ENCODE peak calls at places on chromosomes 11 and 22, in nine cellular contexts. G is hepatocyte, Z is HuH-7, D is NCI-H1105, U is right cardiac atrium, L is lung microvascular endothelial cell, W is astrocyte of the cerebellum, I is NCI-H1092, Q is adrenal gland. N is an unnamed sample.

GRCh38 chr22:44455151-44455962 is 42.7 kb downstream of the RTL6 start:
- DNase-seq in W (no peak), U (no peak), I (no peak), L (no peak), D (no peak), Z (no peak), Q (no peak), G (no peak), N (no peak)

GRCh38 chr11:75471134-75471943 is 38.3 kb upstream of the KLHL35 start:
- DNase-seq in I (no peak), Z (no peak), G (no peak), U (no peak), W (no peak), D (no peak), Q (no peak), L (no peak), N (no peak)

GRCh38 chr11:57493507-57494503 is 21.7 kb downstream of the SLC43A1 start:
- DNase-seq in I (peak; percentile 42), D (peak; percentile 70), W (no peak), L (peak; percentile 67), G (peak; percentile 87), Z (peak; percentile 99), Q (no peak), U (peak; percentile 78), N (peak; percentile 95)

GRCh38 chr22:31055322-31056159 is 25.6 kb upstream of the SMTN start:
- DNase-seq in W (peak; percentile 93), Q (peak; percentile 67), I (peak; percentile 43), L (peak; percentile 89), G (peak; percentile 98), D (no peak), U (peak; percentile 95), Z (peak; percentile 96), N (peak; percentile 86)

GRCh38 chr11:134589155-134589554 is 177.1 kb upstream of the B3GAT1 start:
- DNase-seq in G (no peak), I (no peak), D (no peak), U (no peak), Q (no peak), W (no peak), Z (no peak), L (no peak), N (no peak)

GRCh38 chr11:118304809-118305248 is 299 bp downstream of the CD3E start:
- DNase-seq in G (no peak), I (no peak), Q (no peak), L (no peak), U (no peak), W (no peak), Z (no peak), D (no peak), N (no peak)

GRCh38 chr11:134944986-134945385 is 532.9 kb upstream of the B3GAT1 start:
- DNase-seq in Z (no peak), W (no peak), G (no peak), D (no peak), Q (no peak), L (no peak), I (no peak), U (no peak), N (no peak)

GRCh38 chr11:44601471-44602370 is 36.3 kb downstream of the CD82 start:
- DNase-seq in D (no peak), G (peak; percentile 32), U (peak; percentile 49), L (no peak), Q (no peak), Z (no peak), I (no peak), W (no peak), N (no peak)

GRCh38 chr11:58059011-58059358 is 28.2 kb downstream of the OR6Q1 start:
- DNase-seq in D (no peak), W (peak; percentile 68), U (no peak), G (peak; percentile 67), Q (no peak), Z (no peak), I (no peak), L (peak; percentile 18), N (peak; percentile 96)

GRCh38 chr11:25535462-25535861 is 796.5 kb upstream of the ANO3 start:
- DNase-seq in Z (no peak), Q (peak; percentile 40), G (no peak), L (no peak), U (peak; percentile 43), W (no peak), I (no peak), D (no peak), N (no peak)

GRCh38 chr22:28034145-28034759 is 115.2 kb upstream of the PITPNB start:
- DNase-seq in D (no peak), G (no peak), W (no peak), Q (no peak), Z (no peak), L (no peak), I (no peak), U (no peak), N (no peak)

GRCh38 chr11:73331138-73331916 is 23.3 kb downstream of the ARHGEF17 start:
- DNase-seq in U (peak; percentile 62), Q (no peak), Z (peak; percentile 91), G (peak; percentile 88), L (peak; percentile 72), D (no peak), W (no peak), I (no peak), N (peak; percentile 92)

GRCh38 chr22:35349704-35350538 is 31.0 kb upstream of the HMOX1 start:
- DNase-seq in Z (no peak), Q (peak; percentile 64), U (no peak), W (no peak), D (peak; percentile 70), L (no peak), I (peak; percentile 44), G (peak; percentile 69), N (no peak)

GRCh38 chr11:21615871-21616270 is 577.0 kb upstream of the ANO5 start:
- DNase-seq in G (no peak), D (no peak), I (no peak), Q (no peak), W (no peak), L (no peak), U (no peak), Z (no peak), N (no peak)

GRCh38 chr11:47020793-47021624 is 84.4 kb downstream of the CSTPP1 start:
- DNase-seq in G (no peak), Z (no peak), W (no peak), D (no peak), I (no peak), Q (no peak), L (no peak), U (no peak), N (no peak)

GRCh38 chr22:35612903-35613302 is 4.2 kb downstream of the MB start:
- DNase-seq in Z (no peak), L (no peak), W (no peak), G (no peak), I (no peak), D (no peak), U (peak; percentile 77), Q (no peak), N (no peak)

GRCh38 chr11:80167766-80168165 is 726.9 kb upstream of the TENM4 start:
- DNase-seq in D (no peak), W (no peak), G (no peak), I (no peak), Q (no peak), U (no peak), L (no peak), Z (no peak), N (peak; percentile 66)

GRCh38 chr22:43796567-43796966 is 15.5 kb downstream of the EFCAB6 start:
- DNase-seq in W (no peak), Q (no peak), Z (peak; percentile 17), I (no peak), U (no peak), D (no peak), G (peak; percentile 75), L (no peak), N (peak; percentile 54)

GRCh38 chr11:34250732-34251639 is 106.8 kb downstream of the ABTB2 start:
- DNase-seq in L (peak; percentile 1), U (peak; percentile 88), Q (no peak), W (no peak), G (peak; percentile 18), Z (no peak), D (no peak), I (no peak), N (peak; percentile 33)

GRCh38 chr11:28616160-28616559 is 508.0 kb downstream of the METTL15 start:
- DNase-seq in G (no peak), W (no peak), D (no peak), Z (no peak), Q (no peak), L (no peak), I (no peak), U (no peak), N (no peak)

GRCh38 chr11:69383372-69383771 is 89.4 kb downstream of the MYEOV start:
- DNase-seq in G (no peak), Q (no peak), W (no peak), L (no peak), Z (no peak), U (no peak), D (no peak), I (no peak), N (no peak)

GRCh38 chr11:121249039-121249663 is 43.4 kb upstream of the SC5D start:
- DNase-seq in W (no peak), Q (no peak), I (no peak), Z (peak; percentile 51), G (peak; percentile 34), D (peak; percentile 53), U (no peak), L (peak; percentile 50), N (peak; percentile 70)

GRCh38 chr11:100790073-100790472 is 103.0 kb downstream of the ARHGAP42 start:
- DNase-seq in W (no peak), I (no peak), U (no peak), D (no peak), G (no peak), Q (no peak), L (peak; percentile 44), Z (no peak), N (no peak)

GRCh38 chr11:121555172-121555571 is 102.4 kb upstream of the SORL1-AS1 start:
- DNase-seq in G (no peak), Q (no peak), W (no peak), U (no peak), I (peak; percentile 90), D (peak; percentile 88), L (no peak), Z (no peak), N (no peak)

GRCh38 chr11:65110354-65110861 is 1.3 kb upstream of the TM7SF2 start:
- DNase-seq in D (peak; percentile 77), U (peak; percentile 94), Q (peak; percentile 85), W (peak; percentile 48), I (peak; percentile 80), G (peak; percentile 92), Z (peak; percentile 88), L (peak; percentile 77), N (peak; percentile 88)

GRCh38 chr22:23833017-23833795 is 5.6 kb downstream of the DERL3 start:
- DNase-seq in G (no peak), L (no peak), D (no peak), I (no peak), U (no peak), Z (no peak), Q (no peak), W (no peak), N (no peak)

GRCh38 chr11:65287601-65288000 is 25.8 kb downstream of the POLA2 start:
- DNase-seq in I (no peak), Q (no peak), G (no peak), L (no peak), W (no peak), D (no peak), Z (no peak), U (no peak), N (no peak)

GRCh38 chr11:96329419-96329818 is 13.6 kb downstream of the MAML2 start:
- DNase-seq in I (no peak), Q (no peak), W (no peak), Z (no peak), L (no peak), U (no peak), D (no peak), G (no peak), N (no peak)

GRCh38 chr11:27720277-27720830 is 20.1 kb upstream of the BDNF start:
- DNase-seq in L (peak; percentile 50), I (no peak), G (peak; percentile 86), Q (no peak), W (no peak), Z (peak; percentile 81), D (peak; percentile 12), U (no peak), N (peak; percentile 79)

GRCh38 chr11:66479741-66480115 is 506 bp upstream of the DPP3 start:
- DNase-seq in G (no peak), D (peak; percentile 87), I (peak; percentile 82), U (no peak), Q (no peak), Z (peak; percentile 100), L (no peak), W (no peak), N (no peak)

GRCh38 chr22:44668190-44668885 is 33.7 kb upstream of the PRR5 start:
- DNase-seq in I (no peak), Z (peak; percentile 59), L (peak; percentile 29), D (no peak), Q (no peak), G (peak; percentile 69), U (peak; percentile 84), W (no peak), N (no peak)